ENCODE peak calls at places on chromosomes 13 and 19, in eight cellular contexts. H is IMR-90, Y is breast epithelium, U is AG09309, I is osteocyte, X is GM06990, S is AG04450, P is GM23338. C is an unnamed sample.

GRCh38 chr19:19405919-19406877 is 723 bp downstream of the GATAD2A start:
- DNase-seq in I (no peak), Y (no peak), P (peak), U (no peak), S (no peak), X (peak), H (peak), C (peak)

GRCh38 chr13:64529874-64530485 is 2700.2 kb downstream of the PCDH9 start:
- DNase-seq in Y (no peak), X (no peak), S (no peak), P (peak), I (no peak), U (no peak), H (no peak), C (peak)

GRCh38 chr19:35318679-35319448 is 10.1 kb upstream of the CD22 start:
- DNase-seq in I (no peak), U (peak), S (no peak), P (no peak), H (peak), X (no peak), Y (peak), C (no peak)

GRCh38 chr19:49809155-49809986 is 3.7 kb downstream of the FUZ start:
- DNase-seq in U (no peak), P (peak), Y (peak), S (no peak), I (no peak), H (no peak), X (no peak), C (no peak)

GRCh38 chr19:39372941-39373340 is 18.0 kb downstream of the PAF1 start:
- DNase-seq in H (peak), U (no peak), S (no peak), P (no peak), I (no peak), X (no peak), Y (no peak), C (no peak)

GRCh38 chr13:84339456-84339855 is 457.2 kb upstream of the SLITRK1 start:
- DNase-seq in U (no peak), S (no peak), H (no peak), Y (no peak), P (no peak), X (no peak), I (no peak), C (no peak)

GRCh38 chr13:106232680-106233079 is 302.8 kb downstream of the EFNB2 start:
- DNase-seq in U (no peak), Y (no peak), X (no peak), I (no peak), H (no peak), P (peak), S (no peak), C (no peak)

GRCh38 chr13:88979465-88980180 is 1308.5 kb downstream of the SLITRK5 start:
- DNase-seq in H (no peak), P (peak), X (no peak), S (no peak), Y (no peak), U (no peak), I (no peak), C (no peak)

GRCh38 chr19:31658993-31659896 is 310.0 kb upstream of the TSHZ3 start:
- DNase-seq in P (no peak), I (no peak), X (no peak), H (no peak), S (no peak), Y (no peak), U (no peak), C (no peak)

GRCh38 chr13:83325454-83325853 is 556.8 kb downstream of the SLITRK1 start:
- DNase-seq in X (no peak), I (no peak), P (no peak), U (peak), H (peak), S (peak), Y (no peak), C (no peak)

GRCh38 chr13:65260938-65261880 is 1968.9 kb downstream of the PCDH9 start:
- DNase-seq in H (no peak), Y (no peak), U (no peak), S (no peak), P (no peak), X (no peak), I (no peak), C (no peak)

GRCh38 chr19:48636859-48637448 is at the start of gene DBP:
- DNase-seq in P (peak), Y (peak), I (no peak), H (no peak), U (no peak), S (no peak), X (no peak), C (no peak)

GRCh38 chr19:38485541-38486285 is 52.2 kb downstream of the RYR1 start:
- DNase-seq in U (no peak), H (no peak), I (no peak), S (no peak), P (no peak), Y (no peak), X (no peak), C (no peak)

GRCh38 chr13:40101708-40102359 is 446.4 kb downstream of the COG6 start:
- DNase-seq in X (peak), H (no peak), P (no peak), S (no peak), U (no peak), I (no peak), Y (no peak), C (peak)

GRCh38 chr13:111508902-111509509 is 188.6 kb downstream of the TEX29 start:
- DNase-seq in P (no peak), I (peak), Y (no peak), S (no peak), H (no peak), U (no peak), X (no peak), C (no peak)

GRCh38 chr19:49987159-49987698 is 26.3 kb upstream of the SIGLEC11 start:
- DNase-seq in U (peak), I (peak), H (peak), S (peak), X (peak), Y (peak), P (peak), C (peak)

GRCh38 chr13:113140677-113141590 is 17.5 kb upstream of the PROZ start:
- DNase-seq in X (no peak), Y (peak), U (no peak), P (no peak), I (no peak), H (no peak), S (no peak), C (no peak)

GRCh38 chr19:13022859-13023636 is 27.8 kb downstream of the NFIX start:
- DNase-seq in Y (peak), P (peak), X (peak), H (peak), S (peak), I (no peak), U (peak), C (peak)

GRCh38 chr19:49335071-49335783 is at the start of gene CD37:
- DNase-seq in X (peak), H (no peak), S (no peak), Y (peak), U (no peak), I (no peak), P (no peak), C (peak)

GRCh38 chr13:29369060-29369743 is 226.3 kb downstream of the SLC7A1 start:
- DNase-seq in X (no peak), H (peak), S (no peak), I (no peak), Y (no peak), U (no peak), P (peak), C (no peak)

GRCh38 chr19:16188521-16188920 is 3.3 kb downstream of the FAM32A start:
- DNase-seq in Y (no peak), X (no peak), S (no peak), H (no peak), I (no peak), P (no peak), U (no peak), C (no peak)

GRCh38 chr19:34217952-34218817 is 36.2 kb upstream of the GARRE1 start:
- DNase-seq in I (no peak), H (peak), Y (peak), U (peak), P (no peak), X (peak), S (peak), C (peak)

GRCh38 chr13:110887242-110887954 is 27.5 kb downstream of the ANKRD10 start:
- DNase-seq in I (no peak), Y (no peak), U (no peak), H (peak), P (no peak), S (no peak), X (no peak), C (no peak)

GRCh38 chr19:7959209-7959608 is 15.7 kb upstream of the TIMM44 start:
- DNase-seq in P (no peak), H (no peak), Y (no peak), U (no peak), X (no peak), S (no peak), I (no peak), C (no peak)

GRCh38 chr19:16750081-16750480 is 30.4 kb downstream of the NWD1 start:
- DNase-seq in P (no peak), Y (no peak), S (no peak), X (no peak), U (no peak), H (no peak), I (no peak), C (no peak)

GRCh38 chr13:61107989-61108388 is 307.7 kb downstream of the PCDH20 start:
- DNase-seq in X (no peak), Y (no peak), I (no peak), S (no peak), H (no peak), P (no peak), U (no peak), C (no peak)

GRCh38 chr13:71968025-71968424 is 101.0 kb upstream of the DACH1 start:
- DNase-seq in X (no peak), H (no peak), U (no peak), I (no peak), P (peak), S (no peak), Y (no peak), C (no peak)

GRCh38 chr19:31974941-31975340 is 370.5 kb upstream of the ZNF507 start:
- DNase-seq in P (no peak), I (peak), U (no peak), Y (no peak), X (no peak), H (no peak), S (no peak), C (no peak)

GRCh38 chr13:21812192-21812626 is 141.3 kb downstream of the FGF9 start:
- DNase-seq in H (no peak), S (no peak), X (no peak), Y (peak), P (no peak), U (no peak), I (no peak), C (no peak)

GRCh38 chr13:98742961-98743360 is 9.5 kb downstream of the SLC15A1 start:
- DNase-seq in Y (no peak), X (no peak), U (no peak), H (no peak), S (no peak), P (no peak), I (no peak), C (no peak)

GRCh38 chr13:112249644-112250610 is 126.2 kb upstream of the SPACA7 start:
- DNase-seq in P (no peak), X (no peak), I (peak), S (no peak), H (no peak), U (no peak), Y (no peak), C (no peak)

GRCh38 chr13:110405597-110406450 is 98.7 kb downstream of the COL4A2 start:
- DNase-seq in H (peak), U (no peak), I (no peak), P (no peak), Y (peak), S (no peak), X (no peak), C (no peak)

GRCh38 chr19:23788415-23788814 is 29.7 kb upstream of the ZNF681 start:
- DNase-seq in S (no peak), Y (no peak), H (no peak), U (no peak), P (no peak), I (no peak), X (no peak), C (no peak)

DNA sequence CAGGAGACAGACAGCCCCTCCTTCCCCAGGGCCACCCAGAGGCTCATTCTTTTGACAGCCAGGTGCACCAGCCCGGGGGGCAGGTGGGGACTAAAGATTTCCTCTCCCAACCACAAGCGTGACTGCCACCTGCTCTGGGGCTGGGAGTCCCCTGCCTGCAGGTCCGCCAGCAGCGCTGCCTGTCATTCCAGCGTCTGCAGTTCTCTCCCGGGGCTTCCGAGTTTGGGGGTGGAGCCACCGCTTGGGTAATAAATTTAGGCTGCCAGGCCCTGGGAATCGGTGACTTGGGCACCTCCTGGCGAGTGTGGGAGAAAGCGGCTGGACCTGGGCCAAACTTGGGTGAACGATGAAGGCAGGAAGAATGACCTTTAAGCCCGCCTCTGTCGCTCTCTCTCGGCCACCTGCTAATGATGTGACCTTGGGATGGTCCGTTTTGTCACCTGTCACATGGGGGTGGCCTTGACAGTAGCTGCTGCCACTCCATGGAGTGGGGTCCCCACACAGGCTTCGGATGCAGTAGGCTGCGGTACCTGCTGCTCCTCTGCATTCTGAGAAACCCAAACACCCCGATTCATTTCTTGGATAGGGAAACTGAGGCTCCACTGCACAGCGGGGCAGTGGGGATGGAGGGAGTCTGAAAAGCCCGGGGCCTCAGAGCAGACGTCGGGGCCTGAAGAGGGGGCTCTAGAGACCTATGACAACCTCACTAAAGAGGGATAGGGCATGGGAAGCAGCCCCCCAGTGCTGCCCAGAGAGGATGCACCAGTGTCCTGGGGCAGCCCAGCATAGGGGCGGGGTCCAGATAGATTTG is 12.8 kb downstream of the FUT6 start:
- DNase-seq in S (no peak), U (no peak), Y (peak), I (no peak), H (no peak), X (peak), P (peak), C (peak)
- TF ChIP-seq CTCF in S (peak), U (no peak), Y (no peak), I (no peak), H (peak), X (no peak), P (peak), C (no peak)

GRCh38 chr19:43407416-43408005 is 7.2 kb upstream of the TEX101 start:
- DNase-seq in H (no peak), P (peak), I (no peak), U (no peak), Y (no peak), S (no peak), X (no peak), C (no peak)
- TF ChIP-seq CTCF in H (no peak), P (no peak), I (no peak), U (no peak), Y (no peak), S (no peak), X (no peak), C (no peak)

GRCh38 chr13:27172495-27172842 is 858 bp upstream of the USP12 start:
- DNase-seq in U (no peak), Y (no peak), X (no peak), P (no peak), I (no peak), H (peak), S (no peak), C (peak)

GRCh38 chr13:27170521-27171243 is 929 bp downstream of the USP12 start:
- DNase-seq in Y (no peak), U (no peak), H (no peak), X (peak), P (peak), S (no peak), I (peak), C (peak)

GRCh38 chr13:27170221-27170520 is 1.4 kb downstream of the USP12 start:
- DNase-seq in P (no peak), X (peak), H (peak), U (no peak), Y (no peak), I (no peak), S (no peak), C (peak)

GRCh38 chr13:27171830-27172494 is 351 bp upstream of the USP12 start:
- DNase-seq in P (peak), U (peak), I (peak), H (peak), S (peak), Y (peak), X (peak), C (peak)

GRCh38 chr13:27171244-27171829 is at the start of gene USP12:
- DNase-seq in U (no peak), X (peak), P (peak), H (peak), Y (peak), I (no peak), S (no peak), C (peak)
- TF ChIP-seq CTCF in U (peak), X (no peak), P (peak), H (peak), Y (no peak), I (peak), S (no peak), C (peak)

DNA sequence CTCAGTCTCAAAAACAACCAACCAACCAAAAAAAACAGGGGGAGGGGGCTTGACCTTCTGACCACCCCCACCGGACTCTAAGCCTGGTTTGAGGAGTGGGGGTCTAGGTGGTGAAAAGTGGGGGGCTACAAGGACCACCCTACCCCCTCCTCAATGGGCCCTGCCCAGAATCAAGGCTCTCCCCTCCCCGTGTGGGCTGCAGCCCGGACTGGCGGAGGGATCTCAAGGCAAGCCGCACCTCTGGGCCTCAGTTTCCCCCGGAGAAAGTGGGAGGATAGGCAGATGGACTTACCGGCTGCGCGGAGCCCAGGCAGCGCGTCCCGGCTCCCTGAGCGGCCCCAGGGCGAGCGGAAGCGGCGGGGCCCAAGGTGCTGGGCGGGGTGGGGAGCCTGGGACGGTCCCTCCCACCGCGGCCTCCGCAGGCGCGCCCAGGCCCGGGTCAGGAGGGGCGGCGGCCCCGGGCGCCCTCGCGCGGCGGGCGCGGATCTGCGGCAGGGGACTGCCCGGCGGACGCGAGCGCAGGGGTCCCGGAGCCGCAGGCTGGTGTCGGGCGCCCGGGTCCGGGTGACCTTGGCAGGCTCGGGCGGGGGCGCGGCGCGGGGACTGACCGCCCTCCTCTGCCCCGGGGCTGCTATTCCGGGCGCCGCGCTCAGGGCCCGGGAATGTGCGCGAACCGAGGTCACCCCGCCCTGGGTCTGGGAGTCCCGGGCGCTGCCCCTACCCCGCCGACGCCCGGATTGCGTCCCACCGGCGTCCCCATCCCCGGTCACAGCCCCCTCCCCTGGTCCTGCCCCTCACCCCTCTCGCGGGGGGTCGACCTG is at the start of gene ADAMTSL5:
- DNase-seq in H (peak), U (no peak), X (peak), I (peak), P (peak), Y (no peak), S (no peak), C (peak)
- TF ChIP-seq CTCF in H (peak), U (no peak), X (no peak), I (peak), P (peak), Y (no peak), S (no peak), C (peak)

DNA sequence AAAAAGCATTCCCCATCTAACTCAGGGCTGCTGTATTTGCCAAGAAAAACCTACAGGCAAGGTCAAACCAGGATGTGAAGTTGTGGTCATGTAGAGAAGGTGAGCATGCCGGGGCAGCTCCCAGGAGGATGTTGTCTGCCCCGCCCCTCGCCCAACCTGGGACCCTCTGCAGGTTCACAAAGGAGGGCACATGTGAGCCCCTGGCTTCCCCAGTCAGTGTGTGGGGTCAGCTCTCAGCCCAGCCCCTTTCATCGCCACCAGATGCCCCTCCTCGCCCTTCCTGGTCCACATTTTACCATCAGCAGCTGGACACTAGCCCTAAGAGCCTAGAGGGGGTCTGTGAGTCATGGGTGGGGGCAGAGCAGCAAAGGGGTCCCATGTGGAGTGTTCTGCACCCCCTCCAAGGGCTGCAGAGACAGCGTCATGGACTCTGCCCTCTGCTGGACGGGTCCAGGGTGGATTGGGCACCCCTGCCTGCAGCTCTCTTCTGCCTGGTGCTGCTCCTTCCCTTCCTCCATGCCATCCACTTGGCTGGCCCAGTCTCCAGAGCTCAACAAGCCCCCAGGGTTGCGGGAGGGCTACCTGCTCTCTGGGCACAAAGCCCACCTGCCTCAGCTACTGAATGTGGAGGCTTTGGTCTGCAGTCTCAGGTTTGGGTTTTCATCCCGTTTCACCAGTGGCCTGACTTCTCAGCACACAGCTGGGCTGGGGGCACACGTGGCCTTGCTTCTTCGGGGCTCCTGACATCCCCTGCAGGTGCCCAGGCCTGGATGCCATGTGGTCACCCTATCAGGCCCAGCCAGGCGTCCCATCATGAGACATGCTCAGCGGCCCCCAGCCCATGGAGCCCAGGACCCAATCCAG is 3.7 kb downstream of the PLEKHF1 start:
- DNase-seq in I (no peak), Y (no peak), U (no peak), S (no peak), X (no peak), P (no peak), H (no peak), C (no peak)
- TF ChIP-seq CTCF in I (peak), Y (no peak), U (peak), S (peak), X (peak), P (peak), H (peak), C (peak)

DNA sequence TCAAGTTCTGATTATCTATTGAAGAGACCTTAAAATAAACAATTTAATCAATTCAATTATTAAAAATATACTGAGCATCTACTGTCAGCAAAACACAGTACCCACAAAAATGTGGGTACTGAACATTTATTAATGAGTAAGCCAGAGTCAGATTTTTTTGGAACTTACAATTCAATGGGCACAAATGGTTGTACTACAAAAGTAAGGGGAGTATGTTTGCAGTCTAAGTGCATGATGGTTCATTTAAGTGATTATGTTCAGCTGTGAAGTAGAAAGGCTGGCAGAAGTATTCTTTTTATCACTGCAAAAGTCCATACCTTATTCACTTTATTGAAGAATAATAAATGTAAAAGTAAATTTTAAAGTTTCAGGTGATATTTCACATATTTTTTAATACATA is 27.6 kb downstream of the FGF14 start:
- DNase-seq in H (no peak), S (no peak), U (no peak), P (no peak), X (no peak), Y (no peak), I (no peak), C (no peak)
- TF ChIP-seq CTCF in H (no peak), S (no peak), U (no peak), P (no peak), X (no peak), Y (no peak), I (no peak), C (no peak)